ENCODE peak calls at places on chromosomes 5 and 9, in six cellular contexts. O is cardiac fibroblast, R is A549, U is astrocyte of the cerebellum, Q is fibroblast of mammary gland, I is GM23338. N is an unnamed sample.

GRCh38 chr5:141322261-141322660 is 1.7 kb upstream of the TAF7 start:
- DNase-seq in O (no peak), R (no peak), U (no peak), Q (no peak), I (no peak), N (no peak)

GRCh38 chr9:70113403-70114022 is 69.9 kb downstream of the MAMDC2 start:
- DNase-seq in O (peak), R (peak), U (peak), Q (peak), I (peak), N (peak)

GRCh38 chr9:107361816-107362215 is 78.7 kb downstream of the RAD23B start:
- DNase-seq in O (no peak), R (no peak), U (no peak), Q (no peak), I (no peak), N (no peak)

GRCh38 chr5:149474198-149474597 is 77.0 kb downstream of the CSNK1A1 start:
- DNase-seq in O (no peak), R (no peak), U (no peak), Q (peak), I (no peak), N (no peak)

GRCh38 chr5:122312670-122312988 is 592 bp downstream of the SNCAIP start:
- DNase-seq in O (peak), R (no peak), U (no peak), Q (peak), I (peak), N (no peak)

GRCh38 chr5:179267671-179268071 is 77.6 kb downstream of the ADAMTS2 start:
- DNase-seq in O (no peak), R (no peak), U (no peak), Q (no peak), I (no peak), N (no peak)

GRCh38 chr9:133108794-133109641 is 12.0 kb downstream of the RALGDS start:
- DNase-seq in O (no peak), R (no peak), U (no peak), Q (no peak), I (no peak), N (no peak)

GRCh38 chr5:109455598-109456096 is 45.9 kb upstream of the PJA2 start:
- DNase-seq in O (peak), R (peak), U (peak), Q (peak), I (no peak), N (peak)

GRCh38 chr5:112968411-112969106 is 8.0 kb upstream of the DCP2 start:
- DNase-seq in O (no peak), R (no peak), U (no peak), Q (no peak), I (no peak), N (no peak)

GRCh38 chr9:113523421-113524141 is 60.1 kb downstream of the RGS3 start:
- DNase-seq in O (no peak), R (no peak), U (no peak), Q (peak), I (no peak), N (no peak)

GRCh38 chr5:9782806-9783560 is 152.8 kb upstream of the TAS2R1 start:
- DNase-seq in O (peak), R (no peak), U (no peak), Q (peak), I (peak), N (peak)

GRCh38 chr5:95283761-95284511 is 958 bp downstream of the MCTP1 start:
- DNase-seq in O (peak), R (peak), U (no peak), Q (no peak), I (peak), N (no peak)

GRCh38 chr5:81408496-81408895 is 14.6 kb upstream of the ACOT12 start:
- DNase-seq in O (no peak), R (no peak), U (no peak), Q (no peak), I (peak), N (no peak)

GRCh38 chr5:142717582-142718215 is 31.8 kb upstream of the FGF1 start:
- DNase-seq in O (peak), R (peak), U (no peak), Q (peak), I (peak), N (no peak)

GRCh38 chr5:130976491-130976890 is 188.6 kb downstream of the HINT1 start:
- DNase-seq in O (no peak), R (no peak), U (no peak), Q (no peak), I (no peak), N (no peak)

GRCh38 chr9:71858812-71859211 is 52.2 kb downstream of the ABHD17B start:
- DNase-seq in O (peak), R (no peak), U (no peak), Q (peak), I (no peak), N (no peak)

GRCh38 chr9:33510264-33511183 is 13.5 kb upstream of the ANKRD18B start:
- DNase-seq in O (peak), R (peak), U (peak), Q (peak), I (peak), N (no peak)

GRCh38 chr5:75335952-75336624 is 932 bp upstream of the HMGCR start:
- DNase-seq in O (peak), R (peak), U (peak), Q (peak), I (peak), N (peak)

GRCh38 chr9:109935406-109936087 is 155.5 kb downstream of the PALM2AKAP2 start:
- DNase-seq in O (no peak), R (no peak), U (no peak), Q (no peak), I (no peak), N (no peak)

GRCh38 chr5:958701-959571 is 49.7 kb upstream of the NKD2 start:
- DNase-seq in O (peak), R (peak), U (peak), Q (peak), I (no peak), N (no peak)

GRCh38 chr9:109168170-109168569 is 1.1 kb upstream of the FRRS1L start:
- DNase-seq in O (no peak), R (no peak), U (no peak), Q (peak), I (no peak), N (no peak)

GRCh38 chr9:106976772-106977171 is 113.8 kb downstream of the ZNF462 start:
- DNase-seq in O (no peak), R (no peak), U (no peak), Q (no peak), I (no peak), N (no peak)

GRCh38 chr5:111741270-111741669 is 15.7 kb downstream of the NREP start:
- DNase-seq in O (peak), R (no peak), U (no peak), Q (peak), I (no peak), N (no peak)

GRCh38 chr5:55223988-55224240 is 3.2 kb downstream of the MCIDAS start:
- DNase-seq in O (no peak), R (no peak), U (no peak), Q (no peak), I (peak), N (no peak)

GRCh38 chr5:3359642-3360041 is 236.0 kb upstream of the IRX1 start:
- DNase-seq in O (no peak), R (no peak), U (no peak), Q (no peak), I (no peak), N (no peak)

GRCh38 chr5:119397518-119398380 is 41.9 kb downstream of the TNFAIP8 start:
- DNase-seq in O (peak), R (no peak), U (peak), Q (peak), I (no peak), N (no peak)

GRCh38 chr5:146788918-146789317 is 89.6 kb downstream of the PPP2R2B start:
- DNase-seq in O (no peak), R (no peak), U (no peak), Q (no peak), I (peak), N (no peak)

GRCh38 chr5:18068851-18069250 is 434.6 kb downstream of the TAF11L14 start:
- DNase-seq in O (no peak), R (no peak), U (no peak), Q (no peak), I (no peak), N (no peak)

GRCh38 chr9:112863214-112863613 is 27.5 kb downstream of the SLC46A2 start:
- DNase-seq in O (peak), R (no peak), U (no peak), Q (peak), I (no peak), N (no peak)

GRCh38 chr9:75108571-75108970 is 20.3 kb downstream of the OSTF1 start:
- DNase-seq in O (peak), R (no peak), U (no peak), Q (peak), I (no peak), N (no peak)

GRCh38 chr9:71741841-71742648 is 26.3 kb downstream of the CEMIP2 start:
- DNase-seq in O (peak), R (no peak), U (no peak), Q (no peak), I (no peak), N (no peak)

GRCh38 chr5:128199611-128200010 is 116.0 kb downstream of the SLC12A2 start:
- DNase-seq in O (peak), R (no peak), U (no peak), Q (no peak), I (no peak), N (no peak)

GRCh38 chr5:56025303-56025885 is 30.6 kb upstream of the IL6ST start:
- DNase-seq in O (peak), R (peak), U (no peak), Q (peak), I (no peak), N (no peak)

GRCh38 chr9:137308102-137308619 is 6.1 kb upstream of the NRARP start:
- DNase-seq in O (no peak), R (no peak), U (no peak), Q (no peak), I (no peak), N (no peak)

GRCh38 chr5:159059722-159060121 is 40.0 kb downstream of the EBF1 start:
- DNase-seq in O (no peak), R (no peak), U (no peak), Q (no peak), I (no peak), N (no peak)

GRCh38 chr9:125807065-125807464 is 59.9 kb downstream of the PBX3 start:
- DNase-seq in O (peak), R (no peak), U (no peak), Q (peak), I (no peak), N (no peak)

GRCh38 chr9:78408388-78408787 is 111.5 kb downstream of the PSAT1 start:
- DNase-seq in O (no peak), R (no peak), U (no peak), Q (no peak), I (no peak), N (no peak)

GRCh38 chr5:15683332-15683731 is 183.4 kb downstream of the FBXL7 start:
- DNase-seq in O (peak), R (no peak), U (no peak), Q (no peak), I (peak), N (no peak)

GRCh38 chr9:78940121-78940855 is 631.5 kb upstream of the TLE4 start:
- DNase-seq in O (no peak), R (no peak), U (no peak), Q (no peak), I (no peak), N (no peak)

GRCh38 chr9:30065888-30066287 is 2318.6 kb upstream of the ACO1 start:
- DNase-seq in O (no peak), R (no peak), U (no peak), Q (no peak), I (no peak), N (no peak)
- TF ChIP-seq CTCF in O (no peak), R (no peak), U (no peak), Q (no peak), I (peak), N (no peak)

GRCh38 chr5:76622973-76623596 is at the start of gene F2RL2:
- DNase-seq in O (peak), R (peak), U (no peak), Q (peak), I (peak), N (peak)

GRCh38 chr5:76620166-76620565 is 3.0 kb downstream of the F2RL2 start:
- DNase-seq in O (no peak), R (no peak), U (no peak), Q (no peak), I (no peak), N (no peak)

GRCh38 chr5:76625087-76625860 is 2.1 kb upstream of the F2RL2 start:
- DNase-seq in O (no peak), R (no peak), U (no peak), Q (no peak), I (no peak), N (no peak)

GRCh38 chr5:76617675-76618074 is 5.5 kb downstream of the F2RL2 start:
- DNase-seq in O (peak), R (no peak), U (no peak), Q (peak), I (no peak), N (no peak)

GRCh38 chr5:76622076-76622475 is 1.1 kb downstream of the F2RL2 start:
- DNase-seq in O (no peak), R (no peak), U (no peak), Q (no peak), I (no peak), N (no peak)
- H3K4me3 ChIP-seq in O (no peak), R (peak), U (peak), Q (no peak), I (no peak), N (peak)

GRCh38 chr5:41707853-41708603 is 162.2 kb downstream of the OXCT1 start:
- DNase-seq in O (peak), R (peak), U (peak), Q (peak), I (peak), N (peak)
- TF ChIP-seq CTCF in O (peak), R (no peak), U (peak), Q (peak), I (peak), N (peak)

GRCh38 chr5:169626779-169627178 is 10.3 kb upstream of the DOCK2 start:
- DNase-seq in O (peak), R (no peak), U (peak), Q (peak), I (no peak), N (peak)
- H3K4me3 ChIP-seq in O (no peak), R (no peak), U (no peak), Q (no peak), I (no peak), N (no peak)

DNA sequence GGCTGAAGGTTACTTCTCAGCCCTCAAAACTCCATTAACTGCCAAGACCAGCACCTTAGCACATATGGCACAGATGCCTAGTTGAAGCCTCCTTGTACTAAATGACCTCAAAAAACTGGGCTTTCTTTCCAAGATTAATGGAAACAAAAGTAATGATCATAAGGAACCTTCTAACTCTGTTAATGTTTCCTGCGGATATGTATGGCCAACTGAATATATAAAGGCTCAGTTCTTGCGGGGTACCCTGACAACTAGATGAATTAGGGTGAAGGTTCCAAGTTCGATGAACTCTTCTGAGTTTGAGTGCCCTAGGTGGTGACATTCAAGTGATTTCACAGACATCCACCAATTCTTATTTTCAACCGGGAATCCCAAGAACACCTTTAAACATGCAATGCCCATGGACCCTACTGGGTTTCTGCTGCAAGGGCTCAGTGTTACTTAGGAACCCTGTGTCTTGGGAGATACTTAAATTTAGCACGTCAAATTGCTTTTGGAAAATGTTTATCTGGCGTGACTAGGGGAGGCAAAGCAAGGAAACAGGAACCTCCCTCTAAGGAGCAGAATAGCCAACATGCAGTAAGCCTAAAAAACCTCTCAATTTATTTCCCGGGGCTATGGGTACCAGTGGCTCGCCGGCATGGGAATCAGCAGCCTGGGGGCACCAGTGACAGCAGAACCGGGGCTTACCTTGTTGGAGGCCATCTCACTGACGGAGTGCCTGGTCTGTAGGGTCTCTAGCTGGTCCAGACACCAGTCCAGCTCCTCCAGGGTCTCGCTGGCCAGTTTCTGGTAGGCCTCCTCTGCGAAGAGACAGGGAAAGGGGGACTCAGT is 455.5 kb downstream of the RAB3C start:
- DNase-seq in O (peak), R (no peak), U (no peak), Q (peak), I (peak), N (no peak)
- TF ChIP-seq CTCF in O (no peak), R (no peak), U (no peak), Q (no peak), I (no peak), N (no peak)

DNA sequence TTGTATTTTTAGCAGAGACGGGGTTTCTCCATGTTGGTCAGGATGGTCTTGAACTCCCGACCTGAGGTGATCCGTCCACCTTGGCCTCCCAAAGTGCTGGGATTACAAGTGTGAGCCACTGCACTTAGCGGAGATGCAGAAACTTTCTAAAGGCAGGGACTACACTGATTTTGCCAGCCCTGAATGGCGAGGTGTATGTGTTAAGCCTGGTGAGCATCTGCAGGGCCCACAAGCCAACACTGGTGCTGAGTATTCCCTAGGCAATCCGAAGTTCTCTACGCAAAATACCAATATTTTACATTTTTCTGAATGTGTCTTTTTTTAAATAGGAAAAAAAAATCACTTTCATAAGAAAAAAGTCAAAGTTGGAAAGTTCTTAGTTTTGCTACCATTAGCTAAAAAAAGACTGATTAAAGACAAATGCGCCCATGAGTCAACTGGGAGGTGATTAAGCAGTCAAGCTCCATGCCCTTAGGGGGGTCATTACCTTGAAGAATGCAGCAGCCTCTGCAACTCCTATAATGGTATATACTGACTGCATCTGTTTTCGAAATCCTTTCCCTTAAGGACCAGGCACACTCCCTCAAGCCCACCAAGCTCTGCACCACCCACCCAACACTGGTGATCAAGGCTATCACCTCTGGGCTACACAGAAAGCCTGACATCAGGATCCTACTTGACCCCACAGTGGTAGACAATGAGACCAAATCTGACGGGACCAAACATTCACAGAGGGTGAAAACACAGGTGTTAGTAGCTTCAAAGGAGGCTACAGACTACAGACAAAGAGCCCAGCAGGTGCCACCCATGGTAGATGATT is 502.7 kb downstream of the BNC2 start:
- DNase-seq in O (peak), R (no peak), U (no peak), Q (peak), I (no peak), N (peak)
- H3K4me3 ChIP-seq in O (no peak), R (no peak), U (no peak), Q (no peak), I (no peak), N (no peak)

GRCh38 chr9:15469406-15469805 is 41.4 kb downstream of the PSIP1 start:
- DNase-seq in O (peak), R (no peak), U (no peak), Q (no peak), I (no peak), N (peak)
- TF ChIP-seq CTCF in O (no peak), R (no peak), U (no peak), Q (no peak), I (no peak), N (no peak)